ENCODE peak calls at places on chromosome 5, in eight cellular contexts. Z, N, D, W, B, Q, E and Y are unnamed samples.

GRCh38 chr5:108818613-108819272 is 71.0 kb downstream of the FER start:
- DNase-seq in E (no peak), N (peak; percentile 61), D (no peak), W (no peak), Q (no peak), B (no peak), Z (no peak), Y (no peak)

GRCh38 chr5:143208781-143209510 is 194.5 kb downstream of the NR3C1 start:
- DNase-seq in B (no peak), D (no peak), Z (no peak), N (no peak), Q (no peak), W (peak; percentile 18), E (no peak), Y (no peak)

GRCh38 chr5:126499742-126500396 is 76.7 kb downstream of the GRAMD2B start:
- DNase-seq in E (no peak), Q (no peak), B (no peak), Z (peak; percentile 26), W (peak; percentile 61), N (no peak), D (no peak), Y (peak; percentile 82)

GRCh38 chr5:56908942-56909293 is 478 bp upstream of the SETD9 start:
- DNase-seq in E (no peak), B (peak; percentile 38), D (no peak), Z (peak; percentile 73), N (peak; percentile 32), Q (peak; percentile 76), W (no peak), Y (no peak)

GRCh38 chr5:124735169-124735858 is 11.1 kb downstream of the ZNF608 start:
- DNase-seq in Q (no peak), Z (peak; percentile 68), B (no peak), W (peak; percentile 73), E (no peak), N (no peak), D (peak; percentile 27), Y (no peak)

GRCh38 chr5:40554794-40555193 is 124.9 kb upstream of the PTGER4 start:
- DNase-seq in D (no peak), W (no peak), Z (no peak), B (no peak), Q (no peak), N (no peak), E (no peak), Y (no peak)

GRCh38 chr5:172175263-172175719 is 12.7 kb downstream of the STK10 start:
- DNase-seq in E (peak; percentile 69), B (no peak), N (no peak), Q (no peak), Z (peak; percentile 68), W (peak; percentile 93), D (peak; percentile 65), Y (peak; percentile 89)

GRCh38 chr5:172150514-172151425 is 37.3 kb downstream of the STK10 start:
- DNase-seq in D (peak; percentile 46), Z (no peak), N (no peak), W (no peak), E (peak; percentile 75), Q (peak; percentile 80), B (no peak), Y (peak; percentile 16)

GRCh38 chr5:89396262-89396975 is 513.4 kb upstream of the MEF2C start:
- DNase-seq in E (peak; percentile 42), W (no peak), B (no peak), D (no peak), Q (no peak), N (peak; percentile 14), Z (no peak), Y (no peak)

GRCh38 chr5:131810510-131811249 is 13.9 kb upstream of the FNIP1 start:
- DNase-seq in E (no peak), W (peak; percentile 13), B (no peak), Q (no peak), Z (no peak), D (no peak), N (no peak), Y (peak; percentile 25)

GRCh38 chr5:118070041-118070440 is 918.3 kb downstream of the DTWD2 start:
- DNase-seq in D (no peak), Q (no peak), W (no peak), B (no peak), Z (no peak), N (no peak), E (no peak), Y (no peak)

GRCh38 chr5:154198611-154199230 is 8.2 kb downstream of the GALNT10 start:
- DNase-seq in N (peak; percentile 80), E (no peak), Z (no peak), B (no peak), W (no peak), D (no peak), Q (no peak), Y (no peak)

GRCh38 chr5:65817936-65818335 is 95.9 kb downstream of the NLN start:
- DNase-seq in B (no peak), Z (no peak), Q (no peak), D (no peak), E (no peak), W (no peak), N (no peak), Y (no peak)
- H3K36me3 ChIP-seq in B (no peaks in the 10 kb centered on the region), Z (no peaks in the 10 kb centered on the region), Q (no peaks in the 10 kb centered on the region), D (no peaks in the 10 kb centered on the region), E (no peaks in the 10 kb centered on the region), W (peaks cover 18% of the 10 kb centered on the region), N (no peaks in the 10 kb centered on the region), Y (no peaks in the 10 kb centered on the region)

GRCh38 chr5:158390556-158390955 is 531.6 kb upstream of the CLINT1 start:
- DNase-seq in B (no peak), Q (no peak), D (no peak), N (peak; percentile 86), Z (no peak), W (peak; percentile 46), E (no peak), Y (no peak)
- H3K4me3 ChIP-seq in B (no peak overlapping the region), Q (no peak overlapping the region), D (no peak overlapping the region), N (no peak overlapping the region), Z (no peak overlapping the region), W (no peak overlapping the region), E (no peak overlapping the region), Y (no peak overlapping the region)

GRCh38 chr5:5494489-5495402 is 72.3 kb downstream of the ICE1 start:
- DNase-seq in W (peak; percentile 65), E (peak; percentile 86), D (peak; percentile 76), B (peak; percentile 40), Q (no peak), Z (peak; percentile 88), N (peak; percentile 36), Y (peak; percentile 82)
- H3K36me3 ChIP-seq in W (peaks cover 2% of the 10 kb centered on the region), E (no peaks in the 10 kb centered on the region), D (no peaks in the 10 kb centered on the region), B (no peaks in the 10 kb centered on the region), Q (peaks cover 8% of the 10 kb centered on the region), Z (no peaks in the 10 kb centered on the region), N (peaks cover under 1% of the 10 kb centered on the region), Y (no peaks in the 10 kb centered on the region)

GRCh38 chr5:164359260-164359930 is 854.0 kb downstream of the MAT2B start:
- DNase-seq in Z (no peak), W (no peak), D (no peak), B (no peak), E (no peak), Q (no peak), N (no peak), Y (no peak)
- H3K4me3 ChIP-seq in Z (no peak overlapping the region), W (no peak overlapping the region), D (no peak overlapping the region), B (no peak overlapping the region), E (no peak overlapping the region), Q (no peak overlapping the region), N (no peak overlapping the region), Y (no peak overlapping the region)

DNA sequence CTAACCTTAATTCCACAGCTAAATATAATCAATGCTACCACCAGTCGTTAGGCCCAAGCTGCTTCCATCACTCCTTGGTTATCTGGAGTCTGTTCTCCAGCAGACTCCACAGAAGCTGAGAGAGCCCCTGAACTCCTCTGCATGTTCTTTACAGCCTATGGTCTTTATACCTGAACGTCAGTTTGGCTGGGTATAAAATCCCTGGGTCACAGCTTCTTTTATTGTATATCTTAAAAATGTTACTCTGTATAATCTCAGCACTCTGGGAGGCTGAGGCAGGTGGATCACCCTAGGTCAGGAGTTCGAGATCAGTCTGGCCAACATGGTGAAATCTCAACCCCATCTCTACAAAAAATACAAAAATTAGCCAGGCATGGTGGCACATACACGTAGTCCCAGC is 23.7 kb upstream of the MRNIP start:
- DNase-seq in Q (no peak), B (no peak), N (no peak), Z (no peak), E (no peak), D (no peak), W (no peak), Y (no peak)
- H3K36me3 ChIP-seq in Q (peaks cover 58% of the 10 kb centered on the region), B (no peaks in the 10 kb centered on the region), N (peaks cover 41% of the 10 kb centered on the region), Z (peaks cover 3% of the 10 kb centered on the region), E (peaks cover 4% of the 10 kb centered on the region), D (peaks cover 11% of the 10 kb centered on the region), W (peaks cover 74% of the 10 kb centered on the region), Y (no peaks in the 10 kb centered on the region)

GRCh38 chr5:2754621-2755370 is 3.3 kb upstream of the IRX2 start:
- DNase-seq in B (no peak), Z (no peak), D (no peak), W (no peak), N (no peak), E (no peak), Q (peak; percentile 48), Y (no peak)
- H3K4me3 ChIP-seq in B (no peak overlapping the region), Z (no peak overlapping the region), D (no peak overlapping the region), W (no peak overlapping the region), N (no peak overlapping the region), E (no peak overlapping the region), Q (peak overlapping the region; percentile 42), Y (no peak overlapping the region)

GRCh38 chr5:178216088-178216534 is 11.8 kb downstream of the HNRNPAB start:
- DNase-seq in N (no peak), B (no peak), W (peak; percentile 56), D (no peak), Q (no peak), Z (no peak), E (no peak), Y (no peak)
- H3K36me3 ChIP-seq in N (peaks cover 53% of the 10 kb centered on the region), B (peaks cover 8% of the 10 kb centered on the region), W (peaks cover 95% of the 10 kb centered on the region), D (peaks cover 23% of the 10 kb centered on the region), Q (peaks cover 75% of the 10 kb centered on the region), Z (peaks cover 3% of the 10 kb centered on the region), E (no peaks in the 10 kb centered on the region), Y (peaks cover 18% of the 10 kb centered on the region)

GRCh38 chr5:133934822-133935793 is 33.3 kb downstream of the C5orf15 start:
- DNase-seq in E (no peak), Q (no peak), W (peak; percentile 96), B (no peak), D (no peak), Z (no peak), N (no peak), Y (no peak)

GRCh38 chr5:133934311-133934710 is 34.1 kb downstream of the C5orf15 start:
- DNase-seq in E (no peak), N (no peak), B (no peak), D (no peak), W (peak; percentile 62), Q (no peak), Z (no peak), Y (no peak)

GRCh38 chr5:133933169-133933509 is 35.3 kb downstream of the C5orf15 start:
- DNase-seq in B (no peak), N (no peak), Z (no peak), D (no peak), W (no peak), E (no peak), Q (no peak), Y (no peak)

GRCh38 chr5:133932441-133933168 is 35.8 kb downstream of the C5orf15 start:
- DNase-seq in N (no peak), D (no peak), W (peak; percentile 89), Q (no peak), B (no peak), E (no peak), Z (no peak), Y (no peak)

GRCh38 chr5:133933670-133934295 is 34.6 kb downstream of the C5orf15 start:
- DNase-seq in Q (no peak), N (no peak), Z (no peak), E (no peak), B (no peak), W (peak; percentile 83), D (no peak), Y (no peak)
- H3K4me3 ChIP-seq in Q (no peak overlapping the region), N (no peak overlapping the region), Z (no peak overlapping the region), E (no peak overlapping the region), B (no peak overlapping the region), W (peak overlapping the region; percentile 44), D (no peak overlapping the region), Y (no peak overlapping the region)